ENCODE peak calls at places on chromosomes 5 and 9, in five cellular contexts. C, R, D, M and G are unnamed samples.

GRCh38 chr5:172722309-172722815 is 48.6 kb downstream of the DUSP1 start:
- DNase-seq in D (no peak), M (no peak), R (no peak), C (no peak), G (no peak)

GRCh38 chr9:93097496-93098205 is 1.6 kb downstream of the CARD19 start:
- DNase-seq in R (no peak), C (peak; percentile 83), D (peak; percentile 87), M (peak; percentile 43), G (no peak)

GRCh38 chr5:1728846-1729245 is 70.8 kb downstream of the MRPL36 start:
- DNase-seq in M (no peak), R (peak; percentile 79), C (peak; percentile 43), D (peak; percentile 39), G (no peak)

GRCh38 chr5:169576181-169576598 is 7.4 kb upstream of the SPDL1 start:
- DNase-seq in M (peak; percentile 56), C (no peak), D (no peak), R (no peak), G (peak; percentile 63)

GRCh38 chr9:130137870-130138653 is 34.1 kb upstream of the NCS1 start:
- DNase-seq in R (no peak), C (no peak), M (peak; percentile 89), D (peak; percentile 71), G (peak; percentile 88)

GRCh38 chr9:13963005-13963653 is 350.8 kb downstream of the NFIB start:
- DNase-seq in D (no peak), M (no peak), R (no peak), C (no peak), G (no peak)

GRCh38 chr5:1786621-1787471 is 12.8 kb downstream of the MRPL36 start:
- DNase-seq in R (no peak), M (no peak), D (peak; percentile 51), C (no peak), G (no peak)

GRCh38 chr9:15357050-15357653 is 50.1 kb upstream of the TTC39B start:
- DNase-seq in C (no peak), M (no peak), R (no peak), D (no peak), G (no peak)

GRCh38 chr9:89436963-89437625 is 60.8 kb downstream of the SEMA4D start:
- DNase-seq in R (peak; percentile 83), D (no peak), C (no peak), M (no peak), G (no peak)

GRCh38 chr5:2511131-2511530 is 240.3 kb downstream of the IRX2 start:
- DNase-seq in C (no peak), M (no peak), D (no peak), R (no peak), G (no peak)

GRCh38 chr9:136714096-136714875 is 1.9 kb downstream of the DIPK1B start:
- DNase-seq in D (no peak), C (no peak), M (peak; percentile 58), R (peak; percentile 82), G (no peak)

GRCh38 chr9:136714876-136715239 is 2.5 kb downstream of the DIPK1B start:
- DNase-seq in D (no peak), C (no peak), R (no peak), M (no peak), G (no peak)

GRCh38 chr9:136713555-136713949 is 1.2 kb downstream of the DIPK1B start:
- DNase-seq in D (no peak), C (no peak), R (peak; percentile 79), M (no peak), G (no peak)

GRCh38 chr9:136711751-136712689 is at the start of gene DIPK1B:
- DNase-seq in D (no peak), C (no peak), R (peak; percentile 84), M (no peak), G (no peak)

DNA sequence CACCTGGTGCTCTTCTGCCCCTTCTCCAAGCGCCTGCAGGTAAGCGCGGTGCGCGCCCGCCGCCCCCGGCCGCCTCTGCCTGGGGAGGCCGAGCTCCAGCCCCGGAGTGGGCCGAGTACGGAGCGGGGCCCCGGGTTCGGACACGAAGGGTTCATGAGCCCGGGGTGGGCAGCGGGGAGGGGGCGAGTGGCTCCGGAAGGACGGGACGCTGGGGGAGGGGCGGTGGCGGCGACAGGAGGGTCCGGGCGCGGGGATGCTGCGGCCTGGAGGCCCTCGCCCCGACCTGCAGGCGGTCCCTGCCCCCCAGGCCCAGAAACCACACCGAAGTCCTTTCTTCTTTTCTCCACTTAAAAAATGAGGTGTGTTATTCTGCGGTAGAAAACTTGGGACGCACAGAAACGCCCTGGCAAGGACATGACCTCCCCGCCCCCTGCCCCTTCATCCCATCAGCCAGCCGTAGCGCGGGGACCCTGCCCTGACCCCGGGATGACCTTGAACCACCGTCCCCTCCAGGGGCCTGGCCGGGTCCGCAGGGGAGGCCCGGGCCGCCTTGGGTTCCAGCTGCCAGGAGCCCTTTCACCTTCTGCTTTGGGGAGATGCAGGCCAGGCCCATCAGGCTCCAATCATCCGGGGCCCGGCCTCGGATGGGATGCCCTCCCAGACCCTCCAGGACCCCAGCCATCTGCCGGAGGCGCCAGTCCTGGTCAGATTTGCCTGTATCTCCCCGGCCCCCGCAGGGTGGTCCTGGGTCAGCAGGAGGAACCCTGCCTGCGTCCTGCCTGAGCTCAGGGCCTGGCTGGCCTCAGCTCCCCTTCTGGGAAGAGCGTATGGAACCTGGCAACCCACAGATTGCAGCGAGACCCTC is 550 bp downstream of the DIPK1B start:
- DNase-seq in R (peak; percentile 88), C (no peak), M (no peak), D (no peak), G (no peak)
- H3K4me3 ChIP-seq in R (peak overlapping the region; percentile 35), C (peak overlapping the region; percentile 64), M (peak overlapping the region; percentile 53), D (peak overlapping the region; percentile 42), G (no peak overlapping the region)

DNA sequence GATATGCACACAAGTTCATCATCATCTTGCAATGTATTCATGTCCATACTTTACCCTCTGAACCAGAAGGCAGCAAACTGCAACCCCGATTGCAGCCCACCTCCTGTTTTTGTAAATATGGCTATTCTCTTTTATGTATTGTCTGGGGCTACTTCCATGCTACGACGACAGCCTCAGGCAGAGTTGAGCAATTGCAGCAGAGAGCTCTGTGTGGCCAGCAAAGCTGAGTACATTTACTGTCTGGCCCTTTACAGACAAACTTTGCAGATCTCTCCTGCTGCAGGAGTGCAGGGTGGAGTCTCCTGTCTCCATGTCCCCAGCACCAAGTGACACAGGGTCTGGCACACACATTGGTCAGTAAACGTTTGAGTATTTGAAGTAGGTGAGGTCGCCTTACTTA is 27.0 kb downstream of the PRRC2B start:
- DNase-seq in R (no peak), D (no peak), M (no peak), C (no peak), G (no peak)
- TF ChIP-seq CTCF in R (no peak), D (no peak), M (no peak), C (no peak), G (peak; percentile 26)

GRCh38 chr9:133954862-133955529 is 37.1 kb downstream of the VAV2 start:
- DNase-seq in R (peak; percentile 33), M (no peak), D (no peak), C (no peak), G (no peak)

GRCh38 chr9:133956520-133957076 is 35.5 kb downstream of the VAV2 start:
- DNase-seq in R (peak; percentile 80), M (no peak), C (no peak), D (no peak), G (no peak)

GRCh38 chr9:133953976-133954709 is 38.0 kb downstream of the VAV2 start:
- DNase-seq in M (no peak), R (peak; percentile 64), C (no peak), D (no peak), G (no peak)

GRCh38 chr9:133957328-133957727 is 34.8 kb downstream of the VAV2 start:
- DNase-seq in D (no peak), R (peak; percentile 61), M (no peak), C (no peak), G (no peak)

DNA sequence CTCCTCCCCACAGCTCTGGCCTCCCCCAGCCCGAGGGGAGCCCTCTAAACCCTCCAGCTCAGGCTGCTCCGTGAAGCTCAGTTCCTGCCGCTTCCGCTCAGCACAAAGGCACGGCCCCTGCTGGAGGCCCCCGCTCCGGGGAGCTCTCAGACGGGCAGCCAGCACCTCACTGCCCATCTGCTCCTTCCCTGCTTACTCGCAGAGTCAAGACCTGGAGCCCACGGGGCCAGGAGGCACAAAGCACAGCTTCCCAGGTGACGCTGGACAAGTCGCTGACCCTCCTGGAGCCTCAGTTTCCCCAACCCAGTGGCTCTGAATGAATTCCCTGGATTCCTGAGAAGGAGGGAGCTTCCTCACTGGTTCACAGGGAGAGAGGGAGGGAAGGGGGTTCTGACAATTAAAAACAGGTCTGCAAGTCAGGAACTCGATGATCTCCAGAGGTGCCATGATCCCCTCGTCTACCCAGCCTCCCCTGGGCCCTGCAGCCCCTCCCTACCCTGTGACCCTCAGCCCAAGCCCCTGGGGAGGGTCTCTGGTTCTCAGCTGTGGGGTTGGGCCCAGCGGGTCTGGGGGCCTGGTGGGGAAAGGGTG is 36.2 kb downstream of the VAV2 start:
- DNase-seq in M (no peak), R (peak; percentile 67), C (no peak), D (no peak), G (no peak)
- H3K4me3 ChIP-seq in M (peak overlapping the region; percentile 1), R (no peak overlapping the region), C (peak overlapping the region; percentile 32), D (no peak overlapping the region), G (no peak overlapping the region)

DNA sequence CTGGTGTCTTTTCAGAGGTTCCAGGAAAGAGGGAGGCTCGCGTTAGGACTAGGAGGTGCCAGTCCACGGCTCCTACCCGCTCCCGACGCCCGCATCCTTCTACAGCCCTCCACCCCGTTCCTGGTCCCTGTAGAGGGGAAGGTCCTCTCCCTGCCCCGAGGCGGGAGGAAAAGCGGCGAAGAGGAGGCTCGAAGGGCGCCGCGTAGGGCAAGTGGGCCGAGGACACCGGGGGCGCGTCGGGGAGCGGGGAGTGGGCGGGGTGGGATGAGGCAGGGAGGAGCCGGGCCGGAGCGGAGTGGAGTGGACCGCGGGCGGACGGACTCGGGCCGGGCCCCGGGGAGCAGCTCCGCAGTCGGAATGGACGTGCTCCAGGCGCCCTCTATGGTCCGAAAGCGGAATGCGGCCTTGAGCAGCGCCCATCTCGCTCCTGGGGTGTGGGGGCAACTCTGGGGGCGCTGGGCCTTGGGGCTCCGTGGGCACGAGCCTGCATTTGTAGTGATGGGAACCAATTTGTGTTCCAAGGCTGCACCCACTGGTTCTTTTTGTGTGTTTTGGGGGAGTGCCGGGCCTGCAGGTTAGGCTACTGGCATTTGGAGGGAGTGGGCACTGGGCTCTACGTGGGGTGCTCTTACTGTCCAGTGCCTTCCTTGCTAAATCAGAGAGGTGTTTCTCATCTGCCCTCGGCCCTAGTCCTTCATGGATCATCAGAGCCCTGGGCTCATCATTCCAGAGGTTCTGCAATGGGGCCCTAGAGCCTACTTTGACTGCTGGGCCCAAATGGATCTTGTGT is 7.3 kb downstream of the IRX1 start:
- DNase-seq in D (no peak), R (peak; percentile 85), M (no peak), C (no peak), G (no peak)
- TF ChIP-seq CTCF in D (peak; percentile 35), R (peak; percentile 37), M (peak; percentile 12), C (no peak), G (peak; percentile 36)

DNA sequence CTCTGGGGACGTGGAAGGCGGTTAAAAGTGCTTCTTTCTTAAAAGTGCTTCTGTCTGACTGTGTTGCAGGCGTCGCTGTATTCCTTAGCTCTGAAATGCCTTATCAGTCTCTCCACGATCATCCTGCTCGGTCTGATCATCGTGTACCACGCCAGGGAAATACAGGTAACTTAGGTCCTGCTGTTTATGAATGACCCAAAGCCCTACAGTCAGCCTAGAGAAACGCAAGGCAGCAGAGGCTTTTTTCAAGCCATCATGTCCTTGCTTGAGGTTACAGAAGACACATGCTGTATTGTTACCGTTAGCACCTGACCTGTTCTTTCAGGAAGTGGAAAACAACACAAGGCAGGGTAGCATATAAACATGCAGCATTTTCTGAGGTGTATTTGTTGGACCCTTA is 2.0 kb downstream of the KCNN2 start:
- DNase-seq in R (no peak), C (no peak), D (no peak), M (no peak), G (no peak)
- H3K4me3 ChIP-seq in R (no peak overlapping the region), C (peak overlapping the region; percentile 71), D (peak overlapping the region; percentile 54), M (peak overlapping the region; percentile 47), G (peak overlapping the region; percentile 62)